ENCODE peak calls at places on chromosomes 13 and 19, in nine cellular contexts. F is psoas muscle; L is cardiac fibroblast; M is CD8-positive, alpha-beta T cell; N is AG10803; H is NCI-H460; D is germinal center; W is mucosa of gallbladder; X is ELF-1. B is an unnamed sample.
A peak's percentile ranks its signal among the peaks of the same experiment; 100 is the strongest.

GRCh38 chr19:8571006-8571411 is 6.2 kb downstream of the MYO1F start:
- DNase-seq in D (no peak), L (peak; percentile 53), M (peak; percentile 65), X (no peak), N (peak; percentile 66), W (peak; percentile 30), F (no peak), H (no peak), B (no peak)

GRCh38 chr19:11418518-11419506 is at the start of gene RGL3:
- DNase-seq in M (no peak), F (peak; percentile 69), D (no peak), N (no peak), W (no peak), H (no peak), X (peak; percentile 69), L (no peak), B (no peak)

GRCh38 chr13:33775339-33776108 is 42.4 kb upstream of the RFC3 start:
- DNase-seq in N (no peak), W (no peak), L (peak; percentile 10), H (no peak), X (peak; percentile 79), D (no peak), F (no peak), M (no peak), B (no peak)

GRCh38 chr19:3656073-3656746 is 29.6 kb upstream of the CACTIN start:
- DNase-seq in W (no peak), H (no peak), L (no peak), M (no peak), D (no peak), F (no peak), N (peak; percentile 66), X (no peak), B (no peak)

GRCh38 chr13:101746513-101746912 is 294.0 kb downstream of the ITGBL1 start:
- DNase-seq in M (no peak), F (no peak), W (no peak), H (no peak), D (no peak), X (no peak), N (no peak), L (no peak), B (no peak)

GRCh38 chr13:29935309-29935981 is 85.0 kb upstream of the UBL3 start:
- DNase-seq in L (no peak), D (peak; percentile 13), W (no peak), F (no peak), N (no peak), H (no peak), X (no peak), M (peak; percentile 64), B (no peak)

GRCh38 chr19:4187313-4188122 is 5.0 kb downstream of the ANKRD24 start:
- DNase-seq in D (no peak), X (no peak), F (no peak), L (no peak), H (no peak), W (no peak), N (no peak), M (no peak), B (no peak)

GRCh38 chr13:111521691-111522229 is 201.3 kb downstream of the TEX29 start:
- DNase-seq in X (no peak), H (no peak), L (no peak), F (no peak), D (no peak), N (no peak), M (no peak), W (no peak), B (no peak)

GRCh38 chr19:35533822-35534521 is 716 bp downstream of the GAPDHS start:
- DNase-seq in D (peak; percentile 29), L (peak; percentile 65), W (peak; percentile 22), F (peak; percentile 64), N (peak; percentile 48), M (peak; percentile 49), X (peak; percentile 67), H (no peak), B (peak; percentile 77)

GRCh38 chr13:107069107-107069776 is 501.3 kb upstream of the ARGLU1 start:
- DNase-seq in F (no peak), N (no peak), L (no peak), H (no peak), W (no peak), M (no peak), D (no peak), X (no peak), B (peak; percentile 96)

GRCh38 chr13:64130170-64130569 is 2714.5 kb upstream of the PCDH20 start:
- DNase-seq in X (no peak), D (no peak), M (no peak), N (no peak), L (no peak), H (no peak), W (no peak), F (no peak), B (no peak)

GRCh38 chr19:5150331-5150901 is 181.5 kb downstream of the KDM4B start:
- DNase-seq in L (no peak), F (no peak), W (no peak), X (no peak), H (no peak), D (no peak), N (no peak), M (peak; percentile 6), B (no peak)

GRCh38 chr13:48304132-48304876 is 753 bp downstream of the RB1 start:
- DNase-seq in X (peak; percentile 31), D (peak; percentile 84), N (peak; percentile 52), M (peak; percentile 13), F (peak; percentile 57), H (no peak), L (peak; percentile 67), W (peak; percentile 14), B (no peak)

GRCh38 chr13:98396071-98396710 is 180.7 kb downstream of the STK24 start:
- DNase-seq in M (no peak), N (no peak), X (no peak), F (no peak), D (no peak), L (no peak), W (no peak), H (no peak), B (no peak)

GRCh38 chr13:33073338-33073737 is 57.1 kb downstream of the KL start:
- DNase-seq in X (no peak), M (no peak), D (no peak), W (no peak), L (no peak), H (no peak), N (no peak), F (no peak), B (no peak)

GRCh38 chr19:39307822-39308530 is 11.8 kb downstream of the IFNL1 start:
- DNase-seq in W (no peak), D (no peak), F (no peak), L (no peak), M (no peak), N (no peak), H (no peak), X (peak; percentile 71), B (no peak)

B was measured in LNCaP clone FGC.